ENCODE peak calls at places on chromosomes 11 and 22, in five cellular contexts. T is PC-3; P is tibial artery; Q is effector memory CD4-positive, alpha-beta T cell; G is sigmoid colon. U is an unnamed sample. For H3K4me1, the result is how much of the 10 kb centered on the place peaks cover.

GRCh38 chr11:75344186-75344585 is 7.3 kb downstream of the ARRB1 start:
- DNase-seq in T (no peak), P (no peak), Q (no peak), G (no peak), U (no peak)

GRCh38 chr11:2475151-2475918 is 30.5 kb downstream of the KCNQ1 start:
- DNase-seq in T (no peak), P (peak), Q (no peak), G (no peak), U (no peak)

GRCh38 chr11:78898376-78898775 is 323.7 kb upstream of the NARS2 start:
- DNase-seq in T (no peak), P (no peak), Q (no peak), G (no peak), U (no peak)

GRCh38 chr22:45550891-45551290 is 48.2 kb downstream of the FBLN1 start:
- DNase-seq in T (no peak), P (no peak), Q (no peak), G (no peak), U (no peak)

GRCh38 chr11:34732831-34733230 is 111.9 kb downstream of the EHF start:
- DNase-seq in T (no peak), P (no peak), Q (no peak), G (no peak), U (no peak)

GRCh38 chr11:2525941-2526807 is 81.4 kb downstream of the KCNQ1 start:
- DNase-seq in T (no peak), P (peak), Q (no peak), G (peak), U (peak)

GRCh38 chr11:19307498-19307897 is 66.8 kb upstream of the E2F8 start:
- DNase-seq in T (no peak), P (no peak), Q (no peak), G (no peak), U (no peak)

GRCh38 chr11:130121430-130121978 is 38.1 kb upstream of the ST14 start:
- DNase-seq in T (no peak), P (no peak), Q (no peak), G (no peak), U (no peak)

GRCh38 chr11:46639197-46639839 is 22.0 kb downstream of the ATG13 start:
- DNase-seq in T (no peak), P (no peak), Q (no peak), G (no peak), U (no peak)

GRCh38 chr11:117818036-117818858 is 6.3 kb downstream of the FXYD2 start:
- DNase-seq in T (peak), P (no peak), Q (peak), G (no peak), U (no peak)

GRCh38 chr11:29352273-29352672 is 664.6 kb downstream of the KCNA4 start:
- DNase-seq in T (no peak), P (no peak), Q (no peak), G (no peak), U (no peak)

GRCh38 chr22:38569181-38569971 is 607 bp downstream of the DMC1 start:
- DNase-seq in T (no peak), P (peak), Q (no peak), G (peak), U (no peak)

GRCh38 chr11:35486446-35486845 is 39.0 kb downstream of the PAMR1 start:
- DNase-seq in T (peak), P (no peak), Q (no peak), G (no peak), U (no peak)

DNA sequence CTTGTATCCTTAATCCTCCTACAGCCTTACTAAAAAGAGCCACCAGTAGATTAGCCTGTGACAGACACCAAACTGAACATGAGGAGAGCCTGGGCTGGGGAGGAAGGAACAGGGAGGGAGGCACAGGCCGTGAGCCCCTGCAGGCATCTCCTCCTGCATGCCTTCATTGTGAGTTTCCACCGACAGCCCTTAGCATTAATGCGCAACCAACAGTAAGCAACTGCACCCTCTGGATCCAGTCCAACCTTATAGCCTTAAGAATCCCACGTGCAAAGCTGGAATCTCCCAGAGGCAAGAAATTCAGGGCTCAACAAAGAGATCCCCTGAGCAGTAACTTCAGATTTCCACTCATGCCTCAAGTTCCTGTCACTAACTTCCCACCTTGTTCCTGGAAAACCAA is 84.6 kb downstream of the ETS1 start:
- DNase-seq in T (peak), P (no peak), Q (no peak), G (no peak), U (no peak)
- H3K4me1 ChIP-seq in T (half or more), P (half or more), Q (half or more), G (under half), U (half or more)

GRCh38 chr11:86715611-86716010 is 43.2 kb upstream of the ME3 start:
- DNase-seq in T (no peak), P (no peak), Q (no peak), G (no peak), U (no peak)

GRCh38 chr11:86717817-86718501 is 45.5 kb upstream of the ME3 start:
- DNase-seq in T (peak), P (no peak), Q (no peak), G (no peak), U (no peak)

GRCh38 chr11:86708671-86709070 is 36.3 kb upstream of the ME3 start:
- DNase-seq in T (no peak), P (no peak), Q (no peak), G (no peak), U (no peak)

GRCh38 chr11:86710936-86711335 is 38.5 kb upstream of the ME3 start:
- DNase-seq in T (no peak), P (no peak), Q (no peak), G (no peak), U (no peak)

GRCh38 chr11:86713552-86713951 is 41.1 kb upstream of the ME3 start:
- DNase-seq in T (no peak), P (no peak), Q (no peak), G (no peak), U (no peak)
- H3K4me1 ChIP-seq in T (under half), P (under half), Q (under half), G (under half), U (under half)

GRCh38 chr11:110377451-110377850 is 52.3 kb upstream of the FDX1 start:
- DNase-seq in T (no peak), P (no peak), Q (no peak), G (no peak), U (no peak)
- H3K4me1 ChIP-seq in T (under half), P (under half), Q (under half), G (under half), U (under half)

GRCh38 chr22:27370987-27371386 is 430.6 kb downstream of the MN1 start:
- DNase-seq in T (no peak), P (no peak), Q (no peak), G (no peak), U (no peak)

GRCh38 chr22:27372969-27373670 is 428.4 kb downstream of the MN1 start:
- DNase-seq in T (peak), P (no peak), Q (no peak), G (no peak), U (no peak)

GRCh38 chr22:27370281-27370680 is 431.3 kb downstream of the MN1 start:
- DNase-seq in T (no peak), P (no peak), Q (no peak), G (no peak), U (no peak)

GRCh38 chr22:27377501-27377900 is 424.1 kb downstream of the MN1 start:
- DNase-seq in T (no peak), P (no peak), Q (no peak), G (no peak), U (no peak)

DNA sequence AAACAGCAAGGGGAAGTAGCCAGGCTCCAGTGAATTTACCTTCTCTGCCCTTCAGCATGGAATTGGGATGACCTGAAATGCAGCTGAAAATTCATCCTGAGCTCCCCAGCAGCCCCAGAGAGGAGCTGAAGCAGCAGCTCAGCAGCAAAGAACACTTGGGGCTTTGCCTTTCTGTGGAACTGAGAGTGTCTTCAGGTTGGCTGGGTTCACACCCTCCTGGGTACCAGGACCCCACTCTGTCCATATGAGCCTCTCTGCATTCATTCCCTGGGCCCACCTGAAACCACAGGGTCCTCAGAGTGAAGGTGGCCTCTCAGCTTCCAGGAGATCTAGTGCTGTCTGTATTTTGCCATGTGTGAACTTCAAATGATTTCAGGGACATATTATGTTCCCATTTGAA is 429.2 kb downstream of the MN1 start:
- DNase-seq in T (no peak), P (no peak), Q (no peak), G (no peak), U (no peak)
- H3K4me1 ChIP-seq in T (under half), P (under half), Q (under half), G (under half), U (under half)

GRCh38 chr11:76787271-76787670 is 4.1 kb downstream of the TSKU start:
- DNase-seq in T (no peak), P (peak), Q (no peak), G (no peak), U (no peak)

GRCh38 chr11:76787911-76788596 is 4.9 kb downstream of the TSKU start:
- DNase-seq in T (no peak), P (peak), Q (no peak), G (peak), U (no peak)

GRCh38 chr11:76790251-76790650 is 7.1 kb downstream of the TSKU start:
- DNase-seq in T (no peak), P (peak), Q (no peak), G (peak), U (no peak)

GRCh38 chr11:76788661-76789442 is 5.7 kb downstream of the TSKU start:
- DNase-seq in T (peak), P (peak), Q (no peak), G (peak), U (no peak)

GRCh38 chr11:76789443-76789719 is 6.2 kb downstream of the TSKU start:
- DNase-seq in T (no peak), P (peak), Q (no peak), G (peak), U (no peak)
- H3K4me1 ChIP-seq in T (under half), P (half or more), Q (under half), G (under half), U (under half)

GRCh38 chr22:42309865-42310264 is 39.4 kb upstream of the TCF20 start:
- DNase-seq in T (no peak), P (no peak), Q (no peak), G (no peak), U (no peak)

GRCh38 chr22:42310301-42310981 is 40.0 kb upstream of the TCF20 start:
- DNase-seq in T (no peak), P (no peak), Q (no peak), G (no peak), U (no peak)

GRCh38 chr22:42307806-42308563 is 37.5 kb upstream of the TCF20 start:
- DNase-seq in T (no peak), P (no peak), Q (no peak), G (no peak), U (no peak)

GRCh38 chr22:42305967-42306366 is 35.5 kb upstream of the TCF20 start:
- DNase-seq in T (no peak), P (no peak), Q (no peak), G (no peak), U (no peak)

GRCh38 chr22:42308887-42309468 is 38.5 kb upstream of the TCF20 start:
- DNase-seq in T (no peak), P (no peak), Q (no peak), G (no peak), U (no peak)
- H3K4me1 ChIP-seq in T (under half), P (under half), Q (under half), G (under half), U (under half)

GRCh38 chr22:19853879-19854777 is 546 bp downstream of the GNB1L start:
- DNase-seq in T (no peak), P (peak), Q (no peak), G (no peak), U (no peak)
- H3K4me1 ChIP-seq in T (half or more), P (half or more), Q (under half), G (under half), U (under half)

GRCh38 chr11:60197442-60197841 is 14.6 kb upstream of the MS4A6A start:
- DNase-seq in T (no peak), P (no peak), Q (no peak), G (no peak), U (no peak)

GRCh38 chr11:60194511-60194910 is 11.6 kb upstream of the MS4A6A start:
- DNase-seq in T (no peak), P (no peak), Q (no peak), G (no peak), U (no peak)

GRCh38 chr11:60193687-60194433 is 11.0 kb upstream of the MS4A6A start:
- DNase-seq in T (peak), P (no peak), Q (peak), G (no peak), U (no peak)

DNA sequence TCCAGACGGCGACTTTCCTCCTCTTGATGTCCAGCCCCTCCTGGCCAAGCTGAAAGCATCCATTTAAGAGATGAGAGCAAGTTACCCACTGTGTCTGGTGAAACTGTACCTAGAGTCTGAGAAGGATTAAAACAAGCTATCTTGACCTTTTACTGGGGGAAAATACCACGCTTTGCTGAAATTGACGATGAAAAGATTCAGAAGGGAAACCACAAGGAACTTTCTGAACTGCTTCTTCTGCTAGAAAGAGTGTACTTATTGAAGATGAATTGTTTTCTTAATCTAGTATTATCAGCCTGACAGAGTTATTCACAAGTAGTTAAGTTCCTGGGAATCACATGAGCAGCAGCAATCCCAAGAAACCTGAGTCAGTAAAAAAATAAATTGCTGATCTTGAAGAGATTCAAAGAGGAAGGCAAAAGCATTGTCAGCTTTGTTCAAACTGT is 13.1 kb upstream of the MS4A6A start:
- DNase-seq in T (no peak), P (no peak), Q (no peak), G (no peak), U (no peak)
- H3K4me1 ChIP-seq in T (under half), P (under half), Q (under half), G (under half), U (under half)

U was measured in ascending aorta.